ENCODE peak calls at places on chromosomes 3 and 15, in nine cellular contexts. D is IMR-90, N is fibroblast of the aortic adventitia, W is GM23338, I is bronchial epithelial cell, O is cardiac fibroblast, E is neural progenitor cell, S is AG10803, A is tibial nerve. J is an unnamed sample.

GRCh38 chr3:124860599-124860998 is 26.6 kb downstream of the ITGB5 start:
- DNase-seq in O (peak; percentile 97), S (peak; percentile 99), W (no peak), A (no peak), D (peak; percentile 96), N (peak; percentile 97), E (no peak), I (peak; percentile 86), J (peak; percentile 95)

GRCh38 chr15:52171386-52171785 is 19.8 kb downstream of the GNB5 start:
- DNase-seq in S (no peak), E (no peak), W (peak; percentile 45), N (peak; percentile 12), O (peak; percentile 30), D (peak; percentile 24), I (no peak), A (no peak), J (peak; percentile 50)

GRCh38 chr15:55872471-55872870 is 120.9 kb downstream of the NEDD4 start:
- DNase-seq in I (no peak), S (no peak), A (no peak), E (no peak), O (no peak), D (no peak), W (no peak), N (no peak), J (no peak)

GRCh38 chr3:131705558-131706051 is 202.8 kb upstream of the MRPL3 start:
- DNase-seq in O (no peak), S (no peak), I (peak; percentile 61), W (peak; percentile 16), A (no peak), N (no peak), D (no peak), E (peak; percentile 5), J (peak; percentile 39)

GRCh38 chr3:64983583-64984359 is 296.0 kb upstream of the ADAMTS9 start:
- DNase-seq in A (no peak), W (no peak), O (no peak), S (no peak), E (peak; percentile 25), I (no peak), D (no peak), N (peak; percentile 14), J (no peak)

GRCh38 chr3:147412917-147413711 is 3.9 kb downstream of the ZIC1 start:
- DNase-seq in O (no peak), N (no peak), W (peak; percentile 64), A (no peak), I (no peak), E (peak; percentile 59), D (no peak), S (no peak), J (no peak)

GRCh38 chr3:176916777-176917176 is 280.5 kb downstream of the TBL1XR1 start:
- DNase-seq in N (no peak), E (no peak), D (no peak), I (peak; percentile 92), W (peak; percentile 97), O (no peak), S (no peak), A (no peak), J (no peak)

GRCh38 chr15:101795455-101795854 is 7.9 kb upstream of the OR4F6 start:
- DNase-seq in O (peak; percentile 25), E (no peak), S (peak; percentile 76), D (peak; percentile 93), I (peak; percentile 72), W (no peak), A (no peak), N (peak; percentile 67), J (peak; percentile 81)

GRCh38 chr3:56291244-56291680 is 177.0 kb downstream of the ERC2 start:
- DNase-seq in A (no peak), O (peak; percentile 94), E (no peak), W (no peak), S (peak; percentile 42), I (no peak), N (peak; percentile 95), D (no peak), J (peak; percentile 21)

GRCh38 chr15:52080031-52080430 is 32.5 kb downstream of the BCL2L10 start:
- DNase-seq in W (no peak), E (no peak), N (no peak), D (no peak), O (peak; percentile 32), I (peak; percentile 93), S (no peak), A (no peak), J (no peak)

GRCh38 chr3:31980530-31981205 is 394 bp downstream of the OSBPL10 start:
- DNase-seq in E (peak; percentile 78), D (peak; percentile 54), I (peak; percentile 54), W (peak; percentile 81), S (no peak), O (peak; percentile 57), N (peak; percentile 28), A (peak; percentile 18), J (peak; percentile 30)

GRCh38 chr15:81361891-81362290 is 12.1 kb downstream of the TMC3 start:
- DNase-seq in N (no peak), E (no peak), A (no peak), D (no peak), I (no peak), S (no peak), O (no peak), W (no peak), J (no peak)

GRCh38 chr3:178634975-178635374 is 98.7 kb downstream of the KCNMB2 start:
- DNase-seq in O (no peak), D (no peak), S (no peak), A (no peak), W (no peak), N (no peak), E (no peak), I (no peak), J (no peak)

GRCh38 chr15:89790206-89790605 is 14.1 kb downstream of the MESP2 start:
- DNase-seq in O (no peak), I (no peak), D (no peak), A (no peak), E (no peak), S (no peak), W (no peak), N (no peak), J (no peak)

DNA sequence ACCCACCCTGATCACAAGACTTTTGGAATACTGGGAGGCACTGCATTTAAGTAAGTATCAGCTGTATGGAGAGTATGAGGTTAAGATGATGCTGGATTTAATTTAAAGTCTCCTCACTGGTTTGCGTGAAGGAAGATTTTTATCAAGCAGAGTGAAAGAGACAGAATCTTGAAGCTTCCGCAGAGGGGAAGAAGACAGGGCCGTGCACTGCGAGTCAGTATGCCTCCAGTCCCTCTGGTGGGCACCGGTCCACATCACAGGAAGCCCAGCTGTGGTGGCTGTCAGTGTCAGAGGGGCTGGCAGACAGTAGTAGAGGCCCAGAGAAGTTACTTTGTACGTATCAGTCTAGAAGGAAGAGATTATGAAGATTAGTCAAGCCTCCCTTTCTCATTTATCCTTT is 379.0 kb upstream of the TPRG1 start:
- DNase-seq in N (no peak), A (no peak), O (peak; percentile 45), I (no peak), D (peak; percentile 27), W (peak; percentile 64), E (peak; percentile 61), S (peak; percentile 48), J (peak; percentile 39)
- TF ChIP-seq CTCF in N (no peak), A (no peak), O (peak; percentile 41), I (no peak), D (peak; percentile 35), W (peak; percentile 42), E (peak; percentile 58), S (peak; percentile 56), J (peak; percentile 20)

GRCh38 chr15:64460737-64461576 is 579 bp downstream of the ZNF609 start:
- DNase-seq in W (peak; percentile 65), E (peak; percentile 56), S (peak; percentile 85), A (no peak), I (peak; percentile 81), D (peak; percentile 81), N (peak; percentile 79), O (peak; percentile 88), J (peak; percentile 90)

GRCh38 chr15:64461577-64462162 is 1.3 kb downstream of the ZNF609 start:
- DNase-seq in E (peak; percentile 77), I (peak; percentile 28), N (peak; percentile 31), D (peak; percentile 27), A (no peak), W (peak; percentile 56), O (peak; percentile 48), S (peak; percentile 21), J (no peak)

GRCh38 chr15:64460206-64460736 is at the start of gene ZNF609:
- DNase-seq in S (peak; percentile 95), N (peak; percentile 95), E (peak; percentile 98), I (peak; percentile 78), O (peak; percentile 96), A (peak; percentile 87), W (peak; percentile 100), D (peak; percentile 94), J (peak; percentile 96)

GRCh38 chr15:64464271-64465005 is 4.1 kb downstream of the ZNF609 start:
- DNase-seq in N (peak; percentile 57), A (no peak), D (peak; percentile 56), I (no peak), E (no peak), W (no peak), S (peak; percentile 29), O (peak; percentile 46), J (peak; percentile 51)

GRCh38 chr15:64462492-64462891 is 2.1 kb downstream of the ZNF609 start:
- DNase-seq in A (no peak), S (no peak), E (no peak), D (no peak), W (no peak), I (no peak), O (no peak), N (no peak), J (no peak)
- H3K4me3 ChIP-seq in A (no peak overlapping the region), S (no peak overlapping the region), E (peak overlapping the region; percentile 67), D (no peak overlapping the region), W (peak overlapping the region; percentile 84), I (no peak overlapping the region), O (no peak overlapping the region), N (peak overlapping the region; percentile 79), J (peak overlapping the region; percentile 60)

GRCh38 chr3:46708401-46709146 is 7.4 kb downstream of the TMIE start:
- DNase-seq in D (no peak), O (no peak), I (no peak), S (no peak), E (no peak), A (no peak), W (no peak), N (no peak), J (no peak)
- TF ChIP-seq CTCF in D (no peak), O (no peak), I (no peak), S (no peak), E (no peak), A (no peak), W (no peak), N (no peak), J (no peak)

GRCh38 chr15:40438712-40439111 is 2.0 kb upstream of the BAHD1 start:
- DNase-seq in E (no peak), N (no peak), I (no peak), A (no peak), D (no peak), W (no peak), O (no peak), S (no peak), J (no peak)

GRCh38 chr15:40437754-40438687 is 2.7 kb upstream of the BAHD1 start:
- DNase-seq in I (no peak), A (no peak), E (no peak), O (no peak), S (no peak), N (no peak), W (peak; percentile 46), D (no peak), J (no peak)

GRCh38 chr15:40436892-40437753 is 3.6 kb upstream of the BAHD1 start:
- DNase-seq in S (no peak), I (no peak), N (no peak), E (peak; percentile 25), A (no peak), W (peak; percentile 48), O (no peak), D (no peak), J (no peak)

GRCh38 chr15:40435331-40436089 is 5.2 kb upstream of the BAHD1 start:
- DNase-seq in N (no peak), A (no peak), D (no peak), O (no peak), E (no peak), W (no peak), I (no peak), S (no peak), J (no peak)

GRCh38 chr15:40436116-40436891 is 4.4 kb upstream of the BAHD1 start:
- DNase-seq in N (no peak), S (no peak), W (peak; percentile 63), D (no peak), I (no peak), E (peak; percentile 45), O (no peak), A (no peak), J (no peak)
- H3K4me3 ChIP-seq in N (peak overlapping the region; percentile 44), S (peak overlapping the region; percentile 49), W (peak overlapping the region; percentile 82), D (peak overlapping the region; percentile 24), I (peak overlapping the region; percentile 11), E (peak overlapping the region; percentile 64), O (peak overlapping the region; percentile 30), A (peak overlapping the region; percentile 39), J (peak overlapping the region; percentile 36)

J was measured in foreskin fibroblast.